ENCODE peak calls at places on chromosomes 5 and 9, in eight cellular contexts. One of them, this sample, is unnamed.

GRCh38 chr9:133048595-133048994 is 13.2 kb upstream of the CEL start:
- DNase-seq in lower leg skin: no peak
- DNase-seq in NCI-H1105 treated with DMSO at 0.1 percent for 48 hours: no peak
- DNase-seq in endothelial cell: no peak
- DNase-seq in neuronal stem cell: no peak
- DNase-seq in smooth muscle cell of the brain vasculature: no peak
- DNase-seq in AG09309: no peak
- DNase-seq in stimulated activated CD4-positive, alpha-beta T cell treated with anti-CD3 and anti-CD28 coated beads, TNF-alpha, amount 100 ng/mL, for 4 hours: no peak
- DNase-seq in this sample: peak; percentile 71

GRCh38 chr9:107707915-107708441 is 218.4 kb upstream of the KLF4 start:
- DNase-seq in lower leg skin: no peak
- DNase-seq in NCI-H1105 treated with DMSO at 0.1 percent for 48 hours: no peak
- DNase-seq in endothelial cell: no peak
- DNase-seq in neuronal stem cell: no peak
- DNase-seq in smooth muscle cell of the brain vasculature: no peak
- DNase-seq in AG09309: no peak
- DNase-seq in stimulated activated CD4-positive, alpha-beta T cell treated with anti-CD3 and anti-CD28 coated beads, TNF-alpha, amount 100 ng/mL, for 4 hours: no peak
- DNase-seq in this sample: no peak

GRCh38 chr5:174570662-174571061 is 153.7 kb upstream of the MSX2 start:
- DNase-seq in lower leg skin: no peak
- DNase-seq in NCI-H1105 treated with DMSO at 0.1 percent for 48 hours: no peak
- DNase-seq in endothelial cell: no peak
- DNase-seq in neuronal stem cell: no peak
- DNase-seq in smooth muscle cell of the brain vasculature: no peak
- DNase-seq in AG09309: no peak
- DNase-seq in stimulated activated CD4-positive, alpha-beta T cell treated with anti-CD3 and anti-CD28 coated beads, TNF-alpha, amount 100 ng/mL, for 4 hours: no peak
- DNase-seq in this sample: no peak

GRCh38 chr5:176594554-176594953 is 15.4 kb downstream of the GPRIN1 start:
- DNase-seq in lower leg skin: no peak
- DNase-seq in NCI-H1105 treated with DMSO at 0.1 percent for 48 hours: no peak
- DNase-seq in endothelial cell: no peak
- DNase-seq in neuronal stem cell: no peak
- DNase-seq in smooth muscle cell of the brain vasculature: no peak
- DNase-seq in AG09309: no peak
- DNase-seq in stimulated activated CD4-positive, alpha-beta T cell treated with anti-CD3 and anti-CD28 coated beads, TNF-alpha, amount 100 ng/mL, for 4 hours: no peak
- DNase-seq in this sample: no peak

GRCh38 chr9:76576344-76576743 is 117.4 kb downstream of the GCNT1 start:
- DNase-seq in lower leg skin: no peak
- DNase-seq in NCI-H1105 treated with DMSO at 0.1 percent for 48 hours: no peak
- DNase-seq in endothelial cell: no peak
- DNase-seq in neuronal stem cell: no peak
- DNase-seq in smooth muscle cell of the brain vasculature: no peak
- DNase-seq in AG09309: peak; percentile 86
- DNase-seq in stimulated activated CD4-positive, alpha-beta T cell treated with anti-CD3 and anti-CD28 coated beads, TNF-alpha, amount 100 ng/mL, for 4 hours: no peak
- DNase-seq in this sample: peak; percentile 62

GRCh38 chr5:62284946-62285891 is 20.8 kb upstream of the KIF2A start:
- DNase-seq in lower leg skin: no peak
- DNase-seq in NCI-H1105 treated with DMSO at 0.1 percent for 48 hours: no peak
- DNase-seq in endothelial cell: no peak
- DNase-seq in neuronal stem cell: no peak
- DNase-seq in smooth muscle cell of the brain vasculature: no peak
- DNase-seq in AG09309: no peak
- DNase-seq in stimulated activated CD4-positive, alpha-beta T cell treated with anti-CD3 and anti-CD28 coated beads, TNF-alpha, amount 100 ng/mL, for 4 hours: no peak
- DNase-seq in this sample: peak; percentile 65

GRCh38 chr5:154947778-154948177 is 6.9 kb downstream of the MRPL22 start:
- DNase-seq in lower leg skin: no peak
- DNase-seq in NCI-H1105 treated with DMSO at 0.1 percent for 48 hours: no peak
- DNase-seq in endothelial cell: no peak
- DNase-seq in neuronal stem cell: no peak
- DNase-seq in smooth muscle cell of the brain vasculature: no peak
- DNase-seq in AG09309: no peak
- DNase-seq in stimulated activated CD4-positive, alpha-beta T cell treated with anti-CD3 and anti-CD28 coated beads, TNF-alpha, amount 100 ng/mL, for 4 hours: no peak
- DNase-seq in this sample: no peak

GRCh38 chr9:124007157-124007460 is 4.5 kb upstream of the LHX2 start:
- DNase-seq in lower leg skin: no peak
- DNase-seq in NCI-H1105 treated with DMSO at 0.1 percent for 48 hours: no peak
- DNase-seq in endothelial cell: no peak
- DNase-seq in neuronal stem cell: peak; percentile 29
- DNase-seq in smooth muscle cell of the brain vasculature: no peak
- DNase-seq in AG09309: no peak
- DNase-seq in stimulated activated CD4-positive, alpha-beta T cell treated with anti-CD3 and anti-CD28 coated beads, TNF-alpha, amount 100 ng/mL, for 4 hours: no peak
- DNase-seq in this sample: no peak

GRCh38 chr5:8993031-8993430 is 552.8 kb downstream of the SEMA5A start:
- DNase-seq in lower leg skin: no peak
- DNase-seq in NCI-H1105 treated with DMSO at 0.1 percent for 48 hours: no peak
- DNase-seq in endothelial cell: no peak
- DNase-seq in neuronal stem cell: no peak
- DNase-seq in smooth muscle cell of the brain vasculature: no peak
- DNase-seq in AG09309: no peak
- DNase-seq in stimulated activated CD4-positive, alpha-beta T cell treated with anti-CD3 and anti-CD28 coated beads, TNF-alpha, amount 100 ng/mL, for 4 hours: no peak
- DNase-seq in this sample: no peak

GRCh38 chr9:81266674-81267073 is 422.7 kb downstream of the TLE1 start:
- DNase-seq in lower leg skin: no peak
- DNase-seq in NCI-H1105 treated with DMSO at 0.1 percent for 48 hours: no peak
- DNase-seq in endothelial cell: no peak
- DNase-seq in neuronal stem cell: no peak
- DNase-seq in smooth muscle cell of the brain vasculature: no peak
- DNase-seq in AG09309: no peak
- DNase-seq in stimulated activated CD4-positive, alpha-beta T cell treated with anti-CD3 and anti-CD28 coated beads, TNF-alpha, amount 100 ng/mL, for 4 hours: no peak
- DNase-seq in this sample: no peak

GRCh38 chr9:130465383-130466096 is 20.8 kb downstream of the ASS1 start:
- DNase-seq in lower leg skin: no peak
- DNase-seq in NCI-H1105 treated with DMSO at 0.1 percent for 48 hours: no peak
- DNase-seq in endothelial cell: no peak
- DNase-seq in neuronal stem cell: peak; percentile 67
- DNase-seq in smooth muscle cell of the brain vasculature: no peak
- DNase-seq in AG09309: no peak
- DNase-seq in stimulated activated CD4-positive, alpha-beta T cell treated with anti-CD3 and anti-CD28 coated beads, TNF-alpha, amount 100 ng/mL, for 4 hours: no peak
- DNase-seq in this sample: no peak

GRCh38 chr5:74285876-74286275 is 354.7 kb downstream of the ENC1 start:
- DNase-seq in lower leg skin: no peak
- DNase-seq in NCI-H1105 treated with DMSO at 0.1 percent for 48 hours: no peak
- DNase-seq in endothelial cell: no peak
- DNase-seq in neuronal stem cell: no peak
- DNase-seq in smooth muscle cell of the brain vasculature: no peak
- DNase-seq in AG09309: no peak
- DNase-seq in stimulated activated CD4-positive, alpha-beta T cell treated with anti-CD3 and anti-CD28 coated beads, TNF-alpha, amount 100 ng/mL, for 4 hours: no peak
- DNase-seq in this sample: no peak

GRCh38 chr5:175873090-175873454 is 1.7 kb downstream of the CPLX2 start:
- DNase-seq in lower leg skin: no peak
- DNase-seq in NCI-H1105 treated with DMSO at 0.1 percent for 48 hours: peak; percentile 20
- DNase-seq in endothelial cell: peak; percentile 76
- DNase-seq in neuronal stem cell: no peak
- DNase-seq in smooth muscle cell of the brain vasculature: no peak
- DNase-seq in AG09309: no peak
- DNase-seq in stimulated activated CD4-positive, alpha-beta T cell treated with anti-CD3 and anti-CD28 coated beads, TNF-alpha, amount 100 ng/mL, for 4 hours: no peak
- DNase-seq in this sample: peak; percentile 37

GRCh38 chr5:420632-421286 is 22.2 kb upstream of the EXOC3 start:
- DNase-seq in lower leg skin: peak; percentile 86
- DNase-seq in NCI-H1105 treated with DMSO at 0.1 percent for 48 hours: no peak
- DNase-seq in endothelial cell: no peak
- DNase-seq in neuronal stem cell: no peak
- DNase-seq in smooth muscle cell of the brain vasculature: no peak
- DNase-seq in AG09309: no peak
- DNase-seq in stimulated activated CD4-positive, alpha-beta T cell treated with anti-CD3 and anti-CD28 coated beads, TNF-alpha, amount 100 ng/mL, for 4 hours: no peak
- DNase-seq in this sample: no peak

GRCh38 chr5:14239404-14239803 is 96.3 kb downstream of the TRIO start:
- DNase-seq in lower leg skin: no peak
- DNase-seq in NCI-H1105 treated with DMSO at 0.1 percent for 48 hours: no peak
- DNase-seq in endothelial cell: no peak
- DNase-seq in neuronal stem cell: no peak
- DNase-seq in smooth muscle cell of the brain vasculature: no peak
- DNase-seq in AG09309: no peak
- DNase-seq in stimulated activated CD4-positive, alpha-beta T cell treated with anti-CD3 and anti-CD28 coated beads, TNF-alpha, amount 100 ng/mL, for 4 hours: no peak
- DNase-seq in this sample: no peak

GRCh38 chr5:77101298-77101697 is 14.2 kb upstream of the ZBED3 start:
- DNase-seq in lower leg skin: no peak
- DNase-seq in NCI-H1105 treated with DMSO at 0.1 percent for 48 hours: no peak
- DNase-seq in endothelial cell: no peak
- DNase-seq in neuronal stem cell: no peak
- DNase-seq in smooth muscle cell of the brain vasculature: no peak
- DNase-seq in AG09309: peak; percentile 37
- DNase-seq in stimulated activated CD4-positive, alpha-beta T cell treated with anti-CD3 and anti-CD28 coated beads, TNF-alpha, amount 100 ng/mL, for 4 hours: no peak
- DNase-seq in this sample: no peak

GRCh38 chr5:95822038-95822407 is 503 bp downstream of the GLRX start:
- DNase-seq in lower leg skin: peak; percentile 88
- DNase-seq in NCI-H1105 treated with DMSO at 0.1 percent for 48 hours: peak; percentile 61
- DNase-seq in endothelial cell: peak; percentile 41
- DNase-seq in neuronal stem cell: peak; percentile 32
- DNase-seq in smooth muscle cell of the brain vasculature: no peak
- DNase-seq in AG09309: no peak
- DNase-seq in stimulated activated CD4-positive, alpha-beta T cell treated with anti-CD3 and anti-CD28 coated beads, TNF-alpha, amount 100 ng/mL, for 4 hours: no peak
- DNase-seq in this sample: peak; percentile 53

GRCh38 chr9:136171009-136171800 is 33.7 kb downstream of the LHX3 start:
- DNase-seq in lower leg skin: no peak
- DNase-seq in NCI-H1105 treated with DMSO at 0.1 percent for 48 hours: peak; percentile 75
- DNase-seq in endothelial cell: no peak
- DNase-seq in neuronal stem cell: peak; percentile 89
- DNase-seq in smooth muscle cell of the brain vasculature: no peak
- DNase-seq in AG09309: no peak
- DNase-seq in stimulated activated CD4-positive, alpha-beta T cell treated with anti-CD3 and anti-CD28 coated beads, TNF-alpha, amount 100 ng/mL, for 4 hours: no peak
- DNase-seq in this sample: no peak

GRCh38 chr9:124551472-124552339 is 44.5 kb upstream of the NR5A1 start:
- DNase-seq in lower leg skin: no peak
- DNase-seq in NCI-H1105 treated with DMSO at 0.1 percent for 48 hours: peak; percentile 31
- DNase-seq in endothelial cell: peak; percentile 72
- DNase-seq in neuronal stem cell: peak; percentile 35
- DNase-seq in smooth muscle cell of the brain vasculature: no peak
- DNase-seq in AG09309: no peak
- DNase-seq in stimulated activated CD4-positive, alpha-beta T cell treated with anti-CD3 and anti-CD28 coated beads, TNF-alpha, amount 100 ng/mL, for 4 hours: peak; percentile 1
- DNase-seq in this sample: peak; percentile 52

GRCh38 chr9:134377143-134377484 is 50.9 kb downstream of the RXRA start:
- DNase-seq in lower leg skin: no peak
- DNase-seq in NCI-H1105 treated with DMSO at 0.1 percent for 48 hours: no peak
- DNase-seq in endothelial cell: no peak
- DNase-seq in neuronal stem cell: no peak
- DNase-seq in smooth muscle cell of the brain vasculature: no peak
- DNase-seq in AG09309: no peak
- DNase-seq in stimulated activated CD4-positive, alpha-beta T cell treated with anti-CD3 and anti-CD28 coated beads, TNF-alpha, amount 100 ng/mL, for 4 hours: no peak
- DNase-seq in this sample: no peak

GRCh38 chr5:123582570-123583293 is 70.8 kb downstream of the CSNK1G3 start:
- DNase-seq in lower leg skin: no peak
- DNase-seq in NCI-H1105 treated with DMSO at 0.1 percent for 48 hours: no peak
- DNase-seq in endothelial cell: no peak
- DNase-seq in neuronal stem cell: no peak
- DNase-seq in smooth muscle cell of the brain vasculature: no peak
- DNase-seq in AG09309: no peak
- DNase-seq in stimulated activated CD4-positive, alpha-beta T cell treated with anti-CD3 and anti-CD28 coated beads, TNF-alpha, amount 100 ng/mL, for 4 hours: no peak
- DNase-seq in this sample: no peak

GRCh38 chr9:72356019-72356653 is 8.9 kb downstream of the ZFAND5 start:
- DNase-seq in lower leg skin: no peak
- DNase-seq in NCI-H1105 treated with DMSO at 0.1 percent for 48 hours: no peak
- DNase-seq in endothelial cell: no peak
- DNase-seq in neuronal stem cell: no peak
- DNase-seq in smooth muscle cell of the brain vasculature: no peak
- DNase-seq in AG09309: no peak
- DNase-seq in stimulated activated CD4-positive, alpha-beta T cell treated with anti-CD3 and anti-CD28 coated beads, TNF-alpha, amount 100 ng/mL, for 4 hours: no peak
- DNase-seq in this sample: no peak

GRCh38 chr9:134328341-134328840 is 2.1 kb downstream of the RXRA start:
- DNase-seq in lower leg skin: no peak
- DNase-seq in NCI-H1105 treated with DMSO at 0.1 percent for 48 hours: no peak
- DNase-seq in endothelial cell: no peak
- DNase-seq in neuronal stem cell: peak; percentile 69
- DNase-seq in smooth muscle cell of the brain vasculature: no peak
- DNase-seq in AG09309: no peak
- DNase-seq in stimulated activated CD4-positive, alpha-beta T cell treated with anti-CD3 and anti-CD28 coated beads, TNF-alpha, amount 100 ng/mL, for 4 hours: no peak
- DNase-seq in this sample: no peak

GRCh38 chr5:6829150-6829784 is 116.0 kb downstream of the TENT4A start:
- DNase-seq in lower leg skin: no peak
- DNase-seq in NCI-H1105 treated with DMSO at 0.1 percent for 48 hours: no peak
- DNase-seq in endothelial cell: no peak
- DNase-seq in neuronal stem cell: no peak
- DNase-seq in smooth muscle cell of the brain vasculature: no peak
- DNase-seq in AG09309: no peak
- DNase-seq in stimulated activated CD4-positive, alpha-beta T cell treated with anti-CD3 and anti-CD28 coated beads, TNF-alpha, amount 100 ng/mL, for 4 hours: no peak
- DNase-seq in this sample: peak; percentile 48

GRCh38 chr9:123421801-123422455 is 65.9 kb downstream of the CRB2 start:
- DNase-seq in lower leg skin: peak; percentile 81
- DNase-seq in NCI-H1105 treated with DMSO at 0.1 percent for 48 hours: no peak
- DNase-seq in endothelial cell: no peak
- DNase-seq in neuronal stem cell: no peak
- DNase-seq in smooth muscle cell of the brain vasculature: no peak
- DNase-seq in AG09309: no peak
- DNase-seq in stimulated activated CD4-positive, alpha-beta T cell treated with anti-CD3 and anti-CD28 coated beads, TNF-alpha, amount 100 ng/mL, for 4 hours: no peak
- DNase-seq in this sample: peak; percentile 8

GRCh38 chr9:128917151-128917849 is 3.5 kb upstream of the PHYHD1 start:
- DNase-seq in lower leg skin: peak; percentile 96
- DNase-seq in NCI-H1105 treated with DMSO at 0.1 percent for 48 hours: no peak
- DNase-seq in endothelial cell: no peak
- DNase-seq in neuronal stem cell: no peak
- DNase-seq in smooth muscle cell of the brain vasculature: peak; percentile 44
- DNase-seq in AG09309: no peak
- DNase-seq in stimulated activated CD4-positive, alpha-beta T cell treated with anti-CD3 and anti-CD28 coated beads, TNF-alpha, amount 100 ng/mL, for 4 hours: no peak
- DNase-seq in this sample: no peak

GRCh38 chr5:168747987-168748777 is 169.0 kb upstream of the PANK3 start:
- DNase-seq in lower leg skin: peak; percentile 85
- DNase-seq in NCI-H1105 treated with DMSO at 0.1 percent for 48 hours: peak; percentile 2
- DNase-seq in endothelial cell: peak; percentile 78
- DNase-seq in neuronal stem cell: peak; percentile 66
- DNase-seq in smooth muscle cell of the brain vasculature: no peak
- DNase-seq in AG09309: no peak
- DNase-seq in stimulated activated CD4-positive, alpha-beta T cell treated with anti-CD3 and anti-CD28 coated beads, TNF-alpha, amount 100 ng/mL, for 4 hours: no peak
- DNase-seq in this sample: peak; percentile 52

GRCh38 chr5:147963948-147964693 is 57.8 kb upstream of the C5orf46 start:
- DNase-seq in lower leg skin: no peak
- DNase-seq in NCI-H1105 treated with DMSO at 0.1 percent for 48 hours: no peak
- DNase-seq in endothelial cell: peak; percentile 21
- DNase-seq in neuronal stem cell: no peak
- DNase-seq in smooth muscle cell of the brain vasculature: no peak
- DNase-seq in AG09309: no peak
- DNase-seq in stimulated activated CD4-positive, alpha-beta T cell treated with anti-CD3 and anti-CD28 coated beads, TNF-alpha, amount 100 ng/mL, for 4 hours: no peak
- DNase-seq in this sample: no peak

GRCh38 chr5:1333986-1334385 is 10.9 kb downstream of the CLPTM1L start:
- DNase-seq in lower leg skin: no peak
- DNase-seq in NCI-H1105 treated with DMSO at 0.1 percent for 48 hours: no peak
- DNase-seq in endothelial cell: no peak
- DNase-seq in neuronal stem cell: no peak
- DNase-seq in smooth muscle cell of the brain vasculature: no peak
- DNase-seq in AG09309: no peak
- DNase-seq in stimulated activated CD4-positive, alpha-beta T cell treated with anti-CD3 and anti-CD28 coated beads, TNF-alpha, amount 100 ng/mL, for 4 hours: no peak
- DNase-seq in this sample: no peak

GRCh38 chr9:34374905-34375552 is 1.7 kb downstream of the MYORG start:
- DNase-seq in lower leg skin: no peak
- DNase-seq in NCI-H1105 treated with DMSO at 0.1 percent for 48 hours: no peak
- DNase-seq in endothelial cell: no peak
- DNase-seq in neuronal stem cell: no peak
- DNase-seq in smooth muscle cell of the brain vasculature: no peak
- DNase-seq in AG09309: no peak
- DNase-seq in stimulated activated CD4-positive, alpha-beta T cell treated with anti-CD3 and anti-CD28 coated beads, TNF-alpha, amount 100 ng/mL, for 4 hours: no peak
- DNase-seq in this sample: no peak

GRCh38 chr5:61168951-61169350 is 6.7 kb upstream of the SMIM15 start:
- DNase-seq in lower leg skin: no peak
- DNase-seq in NCI-H1105 treated with DMSO at 0.1 percent for 48 hours: no peak
- DNase-seq in endothelial cell: no peak
- DNase-seq in neuronal stem cell: no peak
- DNase-seq in smooth muscle cell of the brain vasculature: no peak
- DNase-seq in AG09309: no peak
- DNase-seq in stimulated activated CD4-positive, alpha-beta T cell treated with anti-CD3 and anti-CD28 coated beads, TNF-alpha, amount 100 ng/mL, for 4 hours: no peak
- DNase-seq in this sample: no peak

This sample was measured in activated naive CD4-positive, alpha-beta T cell treated with anti-CD3 and anti-CD28 coated beads, Interleukin-2, amount 10 ng/mL, durations not matched to agents 7 days and 5 days.